ENCODE peak calls at places on chromosomes 11 and 22, in eight cellular contexts. One of them, this sample, is unnamed.

GRCh38 chr11:96014234-96014633 is 90.3 kb upstream of the MTMR2 start:
- DNase-seq in GM12865: peak; percentile 48
- DNase-seq in astrocyte: peak; percentile 68
- DNase-seq in ascending aorta: no peak
- DNase-seq in progenitor cell of endocrine pancreas: no peak
- DNase-seq in fibroblast of lung: peak; percentile 37
- DNase-seq in kidney: no peak
- DNase-seq in NB4: peak; percentile 92
- DNase-seq in this sample: peak; percentile 41

GRCh38 chr22:34036936-34037335 is 116.7 kb upstream of the LARGE1 start:
- DNase-seq in GM12865: peak; percentile 3
- DNase-seq in astrocyte: no peak
- DNase-seq in ascending aorta: no peak
- DNase-seq in progenitor cell of endocrine pancreas: no peak
- DNase-seq in fibroblast of lung: no peak
- DNase-seq in kidney: no peak
- DNase-seq in NB4: peak; percentile 28
- DNase-seq in this sample: no peak

GRCh38 chr22:22687638-22688500 is 43.5 kb downstream of the GGTLC2 start:
- DNase-seq in GM12865: peak; percentile 48
- DNase-seq in astrocyte: peak; percentile 12
- DNase-seq in ascending aorta: no peak
- DNase-seq in progenitor cell of endocrine pancreas: peak; percentile 20
- DNase-seq in fibroblast of lung: peak; percentile 72
- DNase-seq in kidney: no peak
- DNase-seq in NB4: peak; percentile 62
- DNase-seq in this sample: peak; percentile 63

GRCh38 chr11:122707111-122707510 is 51.6 kb downstream of the UBASH3B start:
- DNase-seq in GM12865: no peak
- DNase-seq in astrocyte: no peak
- DNase-seq in ascending aorta: no peak
- DNase-seq in progenitor cell of endocrine pancreas: no peak
- DNase-seq in fibroblast of lung: no peak
- DNase-seq in kidney: no peak
- DNase-seq in NB4: no peak
- DNase-seq in this sample: no peak

GRCh38 chr11:117223741-117224685 is 7.9 kb downstream of the PCSK7 start:
- DNase-seq in GM12865: no peak
- DNase-seq in astrocyte: no peak
- DNase-seq in ascending aorta: no peak
- DNase-seq in progenitor cell of endocrine pancreas: no peak
- DNase-seq in fibroblast of lung: no peak
- DNase-seq in kidney: peak; percentile 49
- DNase-seq in NB4: no peak
- DNase-seq in this sample: no peak

GRCh38 chr11:65588199-65589054 is 7.2 kb downstream of the KCNK7 start:
- DNase-seq in GM12865: peak; percentile 99
- DNase-seq in astrocyte: no peak
- DNase-seq in ascending aorta: no peak
- DNase-seq in progenitor cell of endocrine pancreas: no peak
- DNase-seq in fibroblast of lung: peak; percentile 52
- DNase-seq in kidney: peak; percentile 84
- DNase-seq in NB4: peak; percentile 81
- DNase-seq in this sample: peak; percentile 71

GRCh38 chr11:3086671-3087150 is 29.5 kb upstream of the CARS1 start:
- DNase-seq in GM12865: no peak
- DNase-seq in astrocyte: no peak
- DNase-seq in ascending aorta: no peak
- DNase-seq in progenitor cell of endocrine pancreas: no peak
- DNase-seq in fibroblast of lung: no peak
- DNase-seq in kidney: peak; percentile 70
- DNase-seq in NB4: no peak
- DNase-seq in this sample: no peak

GRCh38 chr11:10943968-10944367 is 86.1 kb upstream of the ZBED5 start:
- DNase-seq in GM12865: no peak
- DNase-seq in astrocyte: peak; percentile 50
- DNase-seq in ascending aorta: no peak
- DNase-seq in progenitor cell of endocrine pancreas: no peak
- DNase-seq in fibroblast of lung: peak; percentile 56
- DNase-seq in kidney: no peak
- DNase-seq in NB4: no peak
- DNase-seq in this sample: no peak

GRCh38 chr11:84714316-84714780 is 912.8 kb downstream of the DLG2 start:
- DNase-seq in GM12865: peak; percentile 26
- DNase-seq in astrocyte: peak; percentile 20
- DNase-seq in ascending aorta: no peak
- DNase-seq in progenitor cell of endocrine pancreas: peak; percentile 68
- DNase-seq in fibroblast of lung: peak; percentile 2
- DNase-seq in kidney: no peak
- DNase-seq in NB4: peak; percentile 72
- DNase-seq in this sample: peak; percentile 76

GRCh38 chr22:17337639-17338038 is 31.6 kb upstream of the CECR2 start:
- DNase-seq in GM12865: no peak
- DNase-seq in astrocyte: no peak
- DNase-seq in ascending aorta: no peak
- DNase-seq in progenitor cell of endocrine pancreas: no peak
- DNase-seq in fibroblast of lung: no peak
- DNase-seq in kidney: no peak
- DNase-seq in NB4: no peak
- DNase-seq in this sample: no peak

GRCh38 chr11:44728491-44728910 is 1.7 kb downstream of the TSPAN18 start:
- DNase-seq in GM12865: no peak
- DNase-seq in astrocyte: no peak
- DNase-seq in ascending aorta: no peak
- DNase-seq in progenitor cell of endocrine pancreas: no peak
- DNase-seq in fibroblast of lung: no peak
- DNase-seq in kidney: no peak
- DNase-seq in NB4: peak; percentile 14
- DNase-seq in this sample: no peak

GRCh38 chr11:60887531-60887930 is 18.9 kb downstream of the PRPF19 start:
- DNase-seq in GM12865: peak; percentile 54
- DNase-seq in astrocyte: peak; percentile 10
- DNase-seq in ascending aorta: no peak
- DNase-seq in progenitor cell of endocrine pancreas: no peak
- DNase-seq in fibroblast of lung: peak; percentile 58
- DNase-seq in kidney: no peak
- DNase-seq in NB4: peak; percentile 74
- DNase-seq in this sample: peak; percentile 55

GRCh38 chr11:133168016-133168415 is 364.3 kb downstream of the OPCML start:
- DNase-seq in GM12865: no peak
- DNase-seq in astrocyte: no peak
- DNase-seq in ascending aorta: no peak
- DNase-seq in progenitor cell of endocrine pancreas: no peak
- DNase-seq in fibroblast of lung: no peak
- DNase-seq in kidney: no peak
- DNase-seq in NB4: no peak
- DNase-seq in this sample: no peak

GRCh38 chr11:64877390-64878222 is 815 bp downstream of the EHD1 start:
- DNase-seq in GM12865: peak; percentile 65
- DNase-seq in astrocyte: no peak
- DNase-seq in ascending aorta: no peak
- DNase-seq in progenitor cell of endocrine pancreas: no peak
- DNase-seq in fibroblast of lung: no peak
- DNase-seq in kidney: peak; percentile 86
- DNase-seq in NB4: peak; percentile 97
- DNase-seq in this sample: no peak

GRCh38 chr11:128367573-128367972 is 219.8 kb downstream of the ETS1 start:
- DNase-seq in GM12865: peak; percentile 59
- DNase-seq in astrocyte: no peak
- DNase-seq in ascending aorta: no peak
- DNase-seq in progenitor cell of endocrine pancreas: no peak
- DNase-seq in fibroblast of lung: no peak
- DNase-seq in kidney: peak; percentile 21
- DNase-seq in NB4: no peak
- DNase-seq in this sample: no peak

GRCh38 chr11:126284829-126285228 is 1.9 kb downstream of the TIRAP start:
- DNase-seq in GM12865: peak; percentile 91
- DNase-seq in astrocyte: peak; percentile 93
- DNase-seq in ascending aorta: no peak
- DNase-seq in progenitor cell of endocrine pancreas: no peak
- DNase-seq in fibroblast of lung: peak; percentile 92
- DNase-seq in kidney: no peak
- DNase-seq in NB4: peak; percentile 75
- DNase-seq in this sample: peak; percentile 98

GRCh38 chr11:67310246-67311050 is 7.1 kb downstream of the SSH3 start:
- DNase-seq in GM12865: no peak
- DNase-seq in astrocyte: no peak
- DNase-seq in ascending aorta: no peak
- DNase-seq in progenitor cell of endocrine pancreas: no peak
- DNase-seq in fibroblast of lung: no peak
- DNase-seq in kidney: no peak
- DNase-seq in NB4: no peak
- DNase-seq in this sample: no peak

GRCh38 chr11:65293909-65294381 is 20.7 kb upstream of the CDC42EP2 start:
- DNase-seq in GM12865: no peak
- DNase-seq in astrocyte: no peak
- DNase-seq in ascending aorta: no peak
- DNase-seq in progenitor cell of endocrine pancreas: no peak
- DNase-seq in fibroblast of lung: peak; percentile 84
- DNase-seq in kidney: peak; percentile 82
- DNase-seq in NB4: no peak
- DNase-seq in this sample: no peak

GRCh38 chr11:90391756-90392155 is 168.9 kb upstream of the CHORDC1 start:
- DNase-seq in GM12865: no peak
- DNase-seq in astrocyte: no peak
- DNase-seq in ascending aorta: no peak
- DNase-seq in progenitor cell of endocrine pancreas: no peak
- DNase-seq in fibroblast of lung: no peak
- DNase-seq in kidney: no peak
- DNase-seq in NB4: no peak
- DNase-seq in this sample: no peak

GRCh38 chr11:90392692-90393091 is 169.8 kb upstream of the CHORDC1 start:
- DNase-seq in GM12865: no peak
- DNase-seq in astrocyte: no peak
- DNase-seq in ascending aorta: no peak
- DNase-seq in progenitor cell of endocrine pancreas: no peak
- DNase-seq in fibroblast of lung: no peak
- DNase-seq in kidney: no peak
- DNase-seq in NB4: no peak
- DNase-seq in this sample: no peak
- TF ChIP-seq CTCF in GM12865: no peak
- TF ChIP-seq CTCF in astrocyte: no peak
- TF ChIP-seq CTCF in ascending aorta: no peak
- TF ChIP-seq CTCF in progenitor cell of endocrine pancreas: no peak
- TF ChIP-seq CTCF in fibroblast of lung: no peak
- TF ChIP-seq CTCF in kidney: no peak
- TF ChIP-seq CTCF in NB4: no peak
- TF ChIP-seq CTCF in this sample: no peak

DNA sequence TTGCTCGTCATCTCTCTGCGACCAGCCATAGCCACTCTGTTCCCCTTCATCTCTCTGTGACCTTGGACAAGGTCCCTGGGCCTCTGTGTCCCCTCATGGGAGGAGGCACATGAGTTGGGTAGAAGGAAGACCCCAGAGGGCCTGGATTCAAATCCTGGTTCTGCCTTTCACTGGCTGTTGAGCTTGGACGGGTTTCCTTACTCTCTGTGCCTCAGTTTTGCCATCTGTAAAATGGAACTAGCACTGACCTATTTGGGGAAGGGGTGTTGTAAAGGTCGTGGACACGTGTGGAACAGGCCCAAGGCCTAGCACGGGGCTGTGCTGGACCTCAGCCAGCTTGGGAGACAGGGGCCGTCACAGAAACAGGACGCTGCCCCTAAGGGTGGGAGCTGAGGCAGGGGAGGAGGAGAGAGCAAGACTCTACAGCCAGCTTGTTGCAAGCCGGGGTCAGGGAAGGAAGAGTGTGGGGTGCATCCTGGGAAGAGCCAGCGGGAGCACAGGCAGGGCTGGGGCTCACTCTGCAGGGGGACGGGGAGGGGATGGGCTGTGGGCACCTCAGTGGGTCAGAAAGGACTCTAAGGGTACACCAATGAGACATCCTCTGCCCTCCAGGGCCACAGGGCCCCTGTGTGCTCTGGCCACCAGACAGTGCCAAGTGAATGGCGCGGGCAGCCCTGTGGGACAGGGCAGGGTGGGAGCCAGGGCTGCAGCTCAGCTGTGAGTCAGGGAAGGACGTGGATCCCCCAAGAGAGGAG is 59.1 kb downstream of the WNT7B start:
- DNase-seq in GM12865: no peak
- DNase-seq in astrocyte: no peak
- DNase-seq in ascending aorta: no peak
- DNase-seq in progenitor cell of endocrine pancreas: no peak
- DNase-seq in fibroblast of lung: no peak
- DNase-seq in kidney: no peak
- DNase-seq in NB4: no peak
- DNase-seq in this sample: no peak
- TF ChIP-seq CTCF in GM12865: no peak
- TF ChIP-seq CTCF in astrocyte: no peak
- TF ChIP-seq CTCF in ascending aorta: no peak
- TF ChIP-seq CTCF in progenitor cell of endocrine pancreas: no peak
- TF ChIP-seq CTCF in fibroblast of lung: no peak
- TF ChIP-seq CTCF in kidney: no peak
- TF ChIP-seq CTCF in NB4: no peak
- TF ChIP-seq CTCF in this sample: no peak

GRCh38 chr22:27475548-27475897 is 326.0 kb downstream of the MN1 start:
- DNase-seq in GM12865: no peak
- DNase-seq in astrocyte: no peak
- DNase-seq in ascending aorta: no peak
- DNase-seq in progenitor cell of endocrine pancreas: no peak
- DNase-seq in fibroblast of lung: no peak
- DNase-seq in kidney: no peak
- DNase-seq in NB4: no peak
- DNase-seq in this sample: no peak

GRCh38 chr22:27472975-27473374 is 328.6 kb downstream of the MN1 start:
- DNase-seq in GM12865: no peak
- DNase-seq in astrocyte: no peak
- DNase-seq in ascending aorta: no peak
- DNase-seq in progenitor cell of endocrine pancreas: no peak
- DNase-seq in fibroblast of lung: no peak
- DNase-seq in kidney: no peak
- DNase-seq in NB4: no peak
- DNase-seq in this sample: no peak

GRCh38 chr22:27474711-27475547 is 326.6 kb downstream of the MN1 start:
- DNase-seq in GM12865: no peak
- DNase-seq in astrocyte: peak; percentile 96
- DNase-seq in ascending aorta: no peak
- DNase-seq in progenitor cell of endocrine pancreas: no peak
- DNase-seq in fibroblast of lung: peak; percentile 42
- DNase-seq in kidney: no peak
- DNase-seq in NB4: no peak
- DNase-seq in this sample: peak; percentile 98

GRCh38 chr22:27473533-27473932 is 328.0 kb downstream of the MN1 start:
- DNase-seq in GM12865: no peak
- DNase-seq in astrocyte: no peak
- DNase-seq in ascending aorta: no peak
- DNase-seq in progenitor cell of endocrine pancreas: no peak
- DNase-seq in fibroblast of lung: no peak
- DNase-seq in kidney: no peak
- DNase-seq in NB4: no peak
- DNase-seq in this sample: no peak

GRCh38 chr22:27474112-27474571 is 327.4 kb downstream of the MN1 start:
- DNase-seq in GM12865: no peak
- DNase-seq in astrocyte: peak; percentile 74
- DNase-seq in ascending aorta: no peak
- DNase-seq in progenitor cell of endocrine pancreas: no peak
- DNase-seq in fibroblast of lung: no peak
- DNase-seq in kidney: no peak
- DNase-seq in NB4: no peak
- DNase-seq in this sample: peak; percentile 92
- TF ChIP-seq CTCF in GM12865: no peak
- TF ChIP-seq CTCF in astrocyte: no peak
- TF ChIP-seq CTCF in ascending aorta: no peak
- TF ChIP-seq CTCF in progenitor cell of endocrine pancreas: no peak
- TF ChIP-seq CTCF in fibroblast of lung: no peak
- TF ChIP-seq CTCF in kidney: no peak
- TF ChIP-seq CTCF in NB4: no peak
- TF ChIP-seq CTCF in this sample: no peak

GRCh38 chr11:36271794-36272409 is 17.3 kb downstream of the COMMD9 start:
- DNase-seq in GM12865: no peak
- DNase-seq in astrocyte: no peak
- DNase-seq in ascending aorta: no peak
- DNase-seq in progenitor cell of endocrine pancreas: no peak
- DNase-seq in fibroblast of lung: no peak
- DNase-seq in kidney: no peak
- DNase-seq in NB4: no peak
- DNase-seq in this sample: no peak
- TF ChIP-seq CTCF in GM12865: peak; percentile 0
- TF ChIP-seq CTCF in astrocyte: no peak
- TF ChIP-seq CTCF in ascending aorta: no peak
- TF ChIP-seq CTCF in progenitor cell of endocrine pancreas: no peak
- TF ChIP-seq CTCF in fibroblast of lung: no peak
- TF ChIP-seq CTCF in kidney: no peak
- TF ChIP-seq CTCF in NB4: no peak
- TF ChIP-seq CTCF in this sample: no peak